ENCODE peak calls at places on chromosomes 12 and 14, in five cellular contexts. One of them, this sample, is unnamed.

GRCh38 chr12:19726592-19726991 is 287.3 kb downstream of the AEBP2 start:
- DNase-seq in K562: no peak
- DNase-seq in HepG2: no peak
- DNase-seq in GM12878: no peak
- DNase-seq in H1: no peak
- DNase-seq in this sample: no peak

GRCh38 chr14:69484444-69485113 is at the start of gene PLEKHD1:
- DNase-seq in K562: peak
- DNase-seq in HepG2: no peak
- DNase-seq in GM12878: no peak
- DNase-seq in H1: peak
- DNase-seq in this sample: peak

GRCh38 chr12:48973992-48974673 is 2.6 kb upstream of the WNT10B start:
- DNase-seq in K562: peak
- DNase-seq in HepG2: no peak
- DNase-seq in GM12878: no peak
- DNase-seq in H1: no peak
- DNase-seq in this sample: peak

GRCh38 chr12:59559702-59560101 is 36.1 kb upstream of the SLC16A7 start:
- DNase-seq in K562: no peak
- DNase-seq in HepG2: no peak
- DNase-seq in GM12878: no peak
- DNase-seq in H1: no peak
- DNase-seq in this sample: no peak

GRCh38 chr12:92551853-92552397 is 150.9 kb upstream of the PLEKHG7 start:
- DNase-seq in K562: no peak
- DNase-seq in HepG2: no peak
- DNase-seq in GM12878: peak
- DNase-seq in H1: no peak
- DNase-seq in this sample: no peak

GRCh38 chr14:94062344-94062904 is 18.6 kb downstream of the DDX24 start:
- DNase-seq in K562: no peak
- DNase-seq in HepG2: no peak
- DNase-seq in GM12878: no peak
- DNase-seq in H1: no peak
- DNase-seq in this sample: no peak

GRCh38 chr12:29750131-29750927 is 33.4 kb downstream of the TMTC1 start:
- DNase-seq in K562: no peak
- DNase-seq in HepG2: no peak
- DNase-seq in GM12878: peak
- DNase-seq in H1: no peak
- DNase-seq in this sample: no peak

GRCh38 chr12:53213348-53213747 is 6.3 kb upstream of the ITGB7 start:
- DNase-seq in K562: peak
- DNase-seq in HepG2: peak
- DNase-seq in GM12878: no peak
- DNase-seq in H1: no peak
- DNase-seq in this sample: peak

GRCh38 chr12:43937947-43938346 is 102.1 kb downstream of the TMEM117 start:
- DNase-seq in K562: peak
- DNase-seq in HepG2: peak
- DNase-seq in GM12878: no peak
- DNase-seq in H1: no peak
- DNase-seq in this sample: peak

GRCh38 chr14:54637829-54638446 is 71.0 kb downstream of the SAMD4A start:
- DNase-seq in K562: no peak
- DNase-seq in HepG2: no peak
- DNase-seq in GM12878: no peak
- DNase-seq in H1: no peak
- DNase-seq in this sample: no peak

GRCh38 chr12:115190191-115190590 is 506.2 kb upstream of the TBX3 start:
- DNase-seq in K562: no peak
- DNase-seq in HepG2: no peak
- DNase-seq in GM12878: no peak
- DNase-seq in H1: no peak
- DNase-seq in this sample: no peak

GRCh38 chr12:6044082-6044481 is 80.4 kb downstream of the VWF start:
- DNase-seq in K562: no peak
- DNase-seq in HepG2: no peak
- DNase-seq in GM12878: no peak
- DNase-seq in H1: no peak
- DNase-seq in this sample: no peak

GRCh38 chr14:50093496-50093895 is 22.9 kb downstream of the VCPKMT start:
- DNase-seq in K562: no peak
- DNase-seq in HepG2: no peak
- DNase-seq in GM12878: no peak
- DNase-seq in H1: no peak
- DNase-seq in this sample: no peak

GRCh38 chr12:27583057-27583797 is 59.2 kb downstream of the PPFIBP1 start:
- DNase-seq in K562: no peak
- DNase-seq in HepG2: no peak
- DNase-seq in GM12878: no peak
- DNase-seq in H1: no peak
- DNase-seq in this sample: no peak

GRCh38 chr14:22871962-22872832 is 657 bp downstream of the LRP10 start:
- DNase-seq in K562: peak
- DNase-seq in HepG2: peak
- DNase-seq in GM12878: no peak
- DNase-seq in H1: no peak
- DNase-seq in this sample: peak

GRCh38 chr14:20782280-20782890 is 1.3 kb downstream of the RNASE6 start:
- DNase-seq in K562: no peak
- DNase-seq in HepG2: no peak
- DNase-seq in GM12878: no peak
- DNase-seq in H1: no peak
- DNase-seq in this sample: peak

GRCh38 chr14:97603201-97603600 is 806.0 kb downstream of the VRK1 start:
- DNase-seq in K562: no peak
- DNase-seq in HepG2: no peak
- DNase-seq in GM12878: no peak
- DNase-seq in H1: no peak
- DNase-seq in this sample: no peak

GRCh38 chr12:108193922-108194321 is 64.8 kb downstream of the WSCD2 start:
- DNase-seq in K562: peak
- DNase-seq in HepG2: peak
- DNase-seq in GM12878: no peak
- DNase-seq in H1: no peak
- DNase-seq in this sample: peak

GRCh38 chr12:44881197-44881596 is 5.1 kb upstream of the NELL2 start:
- DNase-seq in K562: no peak
- DNase-seq in HepG2: no peak
- DNase-seq in GM12878: no peak
- DNase-seq in H1: no peak
- DNase-seq in this sample: no peak

GRCh38 chr14:61462566-61463195 is 141.3 kb downstream of the PRKCH start:
- DNase-seq in K562: peak
- DNase-seq in HepG2: peak
- DNase-seq in GM12878: no peak
- DNase-seq in H1: no peak
- DNase-seq in this sample: no peak

GRCh38 chr14:65478596-65478995 is 66.1 kb downstream of the FUT8 start:
- DNase-seq in K562: peak
- DNase-seq in HepG2: no peak
- DNase-seq in GM12878: no peak
- DNase-seq in H1: no peak
- DNase-seq in this sample: no peak

GRCh38 chr12:87383705-87384104 is 645.5 kb downstream of the C12orf50 start:
- DNase-seq in K562: no peak
- DNase-seq in HepG2: no peak
- DNase-seq in GM12878: no peak
- DNase-seq in H1: no peak
- DNase-seq in this sample: no peak

GRCh38 chr14:88835661-88836060 is 11.2 kb downstream of the TTC8 start:
- DNase-seq in K562: no peak
- DNase-seq in HepG2: no peak
- DNase-seq in GM12878: no peak
- DNase-seq in H1: no peak
- DNase-seq in this sample: no peak

GRCh38 chr14:104232070-104232484 is 93.7 kb downstream of the KIF26A start:
- DNase-seq in K562: no peak
- DNase-seq in HepG2: no peak
- DNase-seq in GM12878: no peak
- DNase-seq in H1: no peak
- DNase-seq in this sample: no peak

GRCh38 chr12:69457433-69457832 is 12.8 kb upstream of the FRS2 start:
- DNase-seq in K562: no peak
- DNase-seq in HepG2: no peak
- DNase-seq in GM12878: no peak
- DNase-seq in H1: no peak
- DNase-seq in this sample: no peak

GRCh38 chr12:55188974-55189556 is 31.8 kb upstream of the OR10A7 start:
- DNase-seq in K562: peak
- DNase-seq in HepG2: peak
- DNase-seq in GM12878: peak
- DNase-seq in H1: peak
- DNase-seq in this sample: peak

GRCh38 chr14:99899578-99900178 is 106.5 kb downstream of the EML1 start:
- DNase-seq in K562: no peak
- DNase-seq in HepG2: no peak
- DNase-seq in GM12878: no peak
- DNase-seq in H1: no peak
- DNase-seq in this sample: peak

GRCh38 chr12:59695379-59695778 is 99.5 kb downstream of the SLC16A7 start:
- DNase-seq in K562: no peak
- DNase-seq in HepG2: no peak
- DNase-seq in GM12878: no peak
- DNase-seq in H1: no peak
- DNase-seq in this sample: no peak

GRCh38 chr12:65152012-65152411 is 17.4 kb upstream of the LEMD3 start:
- DNase-seq in K562: no peak
- DNase-seq in HepG2: peak
- DNase-seq in GM12878: no peak
- DNase-seq in H1: no peak
- DNase-seq in this sample: no peak

GRCh38 chr12:65155784-65156183 is 13.6 kb upstream of the LEMD3 start:
- DNase-seq in K562: no peak
- DNase-seq in HepG2: no peak
- DNase-seq in GM12878: peak
- DNase-seq in H1: no peak
- DNase-seq in this sample: no peak

GRCh38 chr12:65152586-65152985 is 16.8 kb upstream of the LEMD3 start:
- DNase-seq in K562: no peak
- DNase-seq in HepG2: no peak
- DNase-seq in GM12878: no peak
- DNase-seq in H1: no peak
- DNase-seq in this sample: no peak

GRCh38 chr12:65156366-65156831 is 13.0 kb upstream of the LEMD3 start:
- DNase-seq in K562: peak
- DNase-seq in HepG2: no peak
- DNase-seq in GM12878: peak
- DNase-seq in H1: no peak
- DNase-seq in this sample: no peak

DNA sequence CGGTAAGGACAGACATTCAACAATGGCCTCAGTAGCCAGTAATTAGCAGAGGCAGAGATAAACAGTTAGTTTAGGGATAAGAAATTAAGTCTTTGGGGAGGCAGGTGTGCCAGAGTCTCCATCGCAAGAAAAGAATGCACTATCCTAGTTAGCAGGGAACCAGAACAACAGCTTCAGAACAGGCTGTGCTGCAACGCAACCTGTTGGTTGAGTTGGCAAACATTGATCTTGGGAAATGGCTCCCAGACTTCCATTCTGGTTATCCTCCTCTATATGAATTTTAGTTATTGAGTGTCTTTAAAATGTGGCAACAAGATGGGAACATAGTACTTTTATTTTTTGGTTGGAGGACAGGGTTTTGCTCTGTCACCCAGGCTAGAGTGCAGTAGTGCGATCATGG is 12.3 kb upstream of the LEMD3 start:
- DNase-seq in K562: no peak
- DNase-seq in HepG2: no peak
- DNase-seq in GM12878: no peak
- DNase-seq in H1: no peak
- DNase-seq in this sample: no peak
- TF ChIP-seq CREB1 in K562: no peak
- TF ChIP-seq CREB1 in HepG2: no peak
- TF ChIP-seq CREB1 in GM12878: no peak
- TF ChIP-seq CREB1 in H1: no peak
- TF ChIP-seq CREB1 in this sample: no peak

DNA sequence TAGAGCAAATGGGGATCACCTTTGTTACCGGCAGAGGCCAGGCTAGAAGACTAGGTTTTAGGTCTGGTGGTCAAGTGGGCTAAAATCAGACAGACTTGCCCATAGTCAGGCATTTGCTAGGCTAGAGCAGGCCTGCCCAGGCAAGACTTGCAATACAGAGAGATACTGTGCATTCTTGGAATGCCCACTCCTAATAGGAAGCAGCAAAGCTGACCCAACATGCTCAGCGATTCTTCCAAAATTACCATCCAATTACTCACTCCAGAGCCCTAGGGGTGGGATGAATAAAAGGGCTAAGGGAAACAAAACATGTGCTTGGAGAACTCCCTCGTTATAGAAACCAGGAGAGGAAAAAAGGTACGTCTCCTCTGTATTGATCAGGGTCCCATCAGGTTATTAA is 187.8 kb upstream of the AMIGO2 start:
- DNase-seq in K562: no peak
- DNase-seq in HepG2: no peak
- DNase-seq in GM12878: no peak
- DNase-seq in H1: no peak
- DNase-seq in this sample: no peak
- H3K4me3 ChIP-seq in K562: no peak
- H3K4me3 ChIP-seq in HepG2: no peak
- H3K4me3 ChIP-seq in GM12878: no peak
- H3K4me3 ChIP-seq in H1: no peak
- H3K4me3 ChIP-seq in this sample: no peak

DNA sequence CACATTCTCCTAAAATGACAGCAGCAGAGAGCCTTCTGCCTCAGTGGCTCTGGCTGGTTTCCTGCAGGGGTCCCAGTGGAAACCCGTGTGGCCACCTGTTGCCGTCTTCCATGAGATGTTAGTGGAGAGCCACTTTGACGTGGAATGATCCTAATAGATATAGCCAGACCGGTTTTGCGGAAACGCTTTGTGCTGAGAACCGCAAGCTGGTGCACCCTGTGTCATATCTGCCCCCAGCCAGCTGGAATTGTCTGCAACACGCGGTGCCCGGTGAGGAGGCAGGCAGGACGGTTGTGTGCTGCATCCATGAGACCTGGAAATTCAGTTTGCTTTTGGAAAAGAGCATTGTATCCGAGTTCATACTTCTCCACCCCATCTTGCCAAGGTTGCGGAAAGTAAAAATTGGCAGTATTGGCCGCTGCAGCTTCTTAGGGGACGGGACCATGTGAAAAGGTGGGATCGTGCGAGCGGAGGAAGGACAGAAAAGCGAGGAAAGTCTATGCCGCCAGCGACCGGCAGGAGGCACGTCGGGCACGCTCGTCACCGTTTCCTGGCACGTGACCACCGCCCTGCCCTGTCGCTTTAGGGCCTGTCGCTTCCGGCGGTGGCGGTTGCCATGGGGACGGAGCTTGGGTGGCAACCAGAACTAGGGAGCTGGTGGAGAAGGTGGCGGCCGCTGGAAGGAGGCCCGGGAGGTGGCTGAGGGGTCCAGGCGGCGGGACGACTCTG is at the start of gene CFAP251:
- DNase-seq in K562: no peak
- DNase-seq in HepG2: no peak
- DNase-seq in GM12878: peak
- DNase-seq in H1: peak
- DNase-seq in this sample: peak
- H2AFZ ChIP-seq in K562: no peak
- H2AFZ ChIP-seq in HepG2: no peak
- H2AFZ ChIP-seq in GM12878: peak
- H2AFZ ChIP-seq in H1: no peak
- H2AFZ ChIP-seq in this sample: peak

GRCh38 chr12:113936460-113936859 is 29.7 kb downstream of the RBM19 start:
- DNase-seq in K562: no peak
- DNase-seq in HepG2: no peak
- DNase-seq in GM12878: no peak
- DNase-seq in H1: no peak
- DNase-seq in this sample: no peak
- TF ChIP-seq CREB1 in K562: no peak
- TF ChIP-seq CREB1 in HepG2: no peak
- TF ChIP-seq CREB1 in GM12878: no peak
- TF ChIP-seq CREB1 in H1: no peak
- TF ChIP-seq CREB1 in this sample: no peak

This sample was measured in GM23338.